ENCODE peak calls at places on chromosomes 7 and 10, in six cellular contexts. E is OCI-LY7; H is aorta; B is neuronal stem cell; Z is CD4-positive, alpha-beta T cell; K is A549. Q is an unnamed sample.

GRCh38 chr7:112994666-112995065 is 92.0 kb downstream of the GPR85 start:
- DNase-seq in E (no peak), H (no peak), B (no peak), Z (no peak), K (no peak), Q (no peak)

GRCh38 chr10:1050145-1050544 is 1.2 kb upstream of the IDI1 start:
- DNase-seq in E (peak), H (no peak), B (no peak), Z (peak), K (no peak), Q (peak)

GRCh38 chr7:96061844-96062243 is 260.1 kb downstream of the SLC25A13 start:
- DNase-seq in E (no peak), H (no peak), B (no peak), Z (no peak), K (no peak), Q (no peak)

GRCh38 chr10:91251430-91252056 is 31.1 kb downstream of the PCGF5 start:
- DNase-seq in E (peak), H (no peak), B (peak), Z (peak), K (peak), Q (peak)

GRCh38 chr10:102009801-102010425 is 46.1 kb downstream of the ARMH3 start:
- DNase-seq in E (peak), H (no peak), B (peak), Z (peak), K (peak), Q (peak)

GRCh38 chr10:28370107-28370835 is 67.4 kb upstream of the MPP7 start:
- DNase-seq in E (no peak), H (no peak), B (no peak), Z (no peak), K (no peak), Q (no peak)

GRCh38 chr10:132078746-132079345 is 13.1 kb downstream of the JAKMIP3 start:
- DNase-seq in E (no peak), H (no peak), B (no peak), Z (no peak), K (no peak), Q (peak)

GRCh38 chr10:2150315-2150714 is 413.0 kb upstream of the ADARB2 start:
- DNase-seq in E (no peak), H (no peak), B (no peak), Z (no peak), K (no peak), Q (no peak)

GRCh38 chr7:98619450-98620321 is 2.6 kb downstream of the NPTX2 start:
- DNase-seq in E (no peak), H (no peak), B (no peak), Z (no peak), K (no peak), Q (no peak)

GRCh38 chr10:87541114-87541513 is 36.4 kb downstream of the MINPP1 start:
- DNase-seq in E (no peak), H (no peak), B (no peak), Z (no peak), K (no peak), Q (no peak)

GRCh38 chr10:92598321-92598720 is 5.4 kb downstream of the KIF11 start:
- DNase-seq in E (no peak), H (no peak), B (no peak), Z (no peak), K (no peak), Q (no peak)

GRCh38 chr10:124997791-124998623 is 56.1 kb downstream of the ZRANB1 start:
- DNase-seq in E (no peak), H (peak), B (no peak), Z (no peak), K (no peak), Q (no peak)

GRCh38 chr10:125000366-125001312 is 58.7 kb downstream of the ZRANB1 start:
- DNase-seq in E (no peak), H (peak), B (peak), Z (no peak), K (no peak), Q (no peak)

GRCh38 chr10:124997246-124997790 is 55.4 kb downstream of the ZRANB1 start:
- DNase-seq in E (no peak), H (peak), B (no peak), Z (no peak), K (no peak), Q (no peak)

GRCh38 chr10:124999433-125000365 is 57.8 kb downstream of the ZRANB1 start:
- DNase-seq in E (no peak), H (peak), B (no peak), Z (no peak), K (no peak), Q (no peak)

GRCh38 chr10:124998624-124999291 is 56.8 kb downstream of the ZRANB1 start:
- DNase-seq in E (no peak), H (peak), B (no peak), Z (no peak), K (no peak), Q (no peak)
- H3K27ac ChIP-seq in E (no peak), H (peak), B (no peak), Z (no peak), K (no peak), Q (no peak)

GRCh38 chr10:35639021-35639521 is 3.0 kb downstream of the FZD8 start:
- DNase-seq in E (no peak), H (no peak), B (peak), Z (no peak), K (no peak), Q (no peak)
- H3K27ac ChIP-seq in E (no peak), H (no peak), B (peak), Z (no peak), K (no peak), Q (no peak)

GRCh38 chr10:72038458-72039001 is 49.8 kb downstream of the SPOCK2 start:
- DNase-seq in E (no peak), H (no peak), B (no peak), Z (no peak), K (no peak), Q (no peak)
- H3K27ac ChIP-seq in E (no peak), H (no peak), B (no peak), Z (no peak), K (peak), Q (no peak)

GRCh38 chr7:130893441-130893894 is 159.5 kb upstream of the KLF14 start:
- DNase-seq in E (no peak), H (no peak), B (no peak), Z (no peak), K (no peak), Q (no peak)
- H3K27ac ChIP-seq in E (no peak), H (peak), B (no peak), Z (no peak), K (peak), Q (no peak)

GRCh38 chr10:79394631-79395030 is 47.4 kb downstream of the PPIF start:
- DNase-seq in E (no peak), H (peak), B (no peak), Z (no peak), K (no peak), Q (no peak)
- H3K27ac ChIP-seq in E (no peak), H (no peak), B (no peak), Z (no peak), K (no peak), Q (no peak)

GRCh38 chr7:158808126-158808525 is 21.2 kb downstream of the ESYT2 start:
- DNase-seq in E (no peak), H (no peak), B (no peak), Z (no peak), K (no peak), Q (peak)
- H3K27ac ChIP-seq in E (no peak), H (no peak), B (no peak), Z (no peak), K (no peak), Q (no peak)